ENCODE peak calls at places on chromosomes 1 and 21, in six cellular contexts. U is RWPE2, V is heart right ventricle, O is pancreas, S is PC-3, P is K562. J is an unnamed sample.

GRCh38 chr1:183103141-183103540 is 79.9 kb downstream of the LAMC1 start:
- ATAC-seq in P (no peak), S (no peak), V (no peak), O (no peak), U (no peak), J (no peak)

GRCh38 chr1:211320980-211321379 is 5.7 kb upstream of the TRAF5 start:
- ATAC-seq in U (peak; percentile 82), V (no peak), S (peak; percentile 85), O (no peak), P (peak; percentile 36), J (no peak)

GRCh38 chr1:18999287-18999852 is 42.9 kb upstream of the IFFO2 start:
- ATAC-seq in S (peak; percentile 66), V (no peak), U (no peak), P (no peak), O (peak; percentile 70), J (no peak)

GRCh38 chr21:38525454-38525853 is 27.2 kb upstream of the ERG start:
- ATAC-seq in V (no peak), S (no peak), P (no peak), U (no peak), O (no peak), J (no peak)

GRCh38 chr1:27528701-27529637 is 39.0 kb upstream of the WASF2 start:
- ATAC-seq in O (peak; percentile 44), V (peak; percentile 43), U (peak; percentile 4), S (peak; percentile 17), P (peak; percentile 20), J (peak; percentile 78)

GRCh38 chr1:31869473-31869872 is 53.7 kb upstream of the SPOCD1 start:
- ATAC-seq in U (no peak), S (no peak), O (no peak), P (no peak), V (no peak), J (no peak)

GRCh38 chr1:106875622-106876021 is 180.9 kb upstream of the PRMT6 start:
- ATAC-seq in U (no peak), S (no peak), O (no peak), V (no peak), P (no peak), J (no peak)

GRCh38 chr1:181398544-181398943 is 84.8 kb upstream of the CACNA1E start:
- ATAC-seq in P (no peak), U (no peak), S (no peak), O (no peak), V (no peak), J (no peak)

GRCh38 chr1:228527596-228527995 is 40.4 kb downstream of the RNF187 start:
- ATAC-seq in O (no peak), S (no peak), U (no peak), P (peak; percentile 58), V (no peak), J (no peak)

GRCh38 chr1:195958131-195958530 is 650.1 kb downstream of the KCNT2 start:
- ATAC-seq in V (no peak), U (peak; percentile 94), S (no peak), P (no peak), O (no peak), J (no peak)

GRCh38 chr1:31507676-31508530 is 68.4 kb upstream of the TINAGL1 start:
- ATAC-seq in S (no peak), P (peak; percentile 70), V (no peak), U (no peak), O (no peak), J (no peak)

GRCh38 chr1:172354291-172354940 is 66.1 kb upstream of the C1orf105 start:
- ATAC-seq in S (no peak), U (no peak), O (no peak), P (no peak), V (no peak), J (no peak)

GRCh38 chr1:172351347-172351746 is 69.1 kb upstream of the C1orf105 start:
- ATAC-seq in S (no peak), V (no peak), P (no peak), U (no peak), O (no peak), J (no peak)

GRCh38 chr1:172351761-172352161 is 68.7 kb upstream of the C1orf105 start:
- ATAC-seq in U (peak; percentile 50), S (peak; percentile 51), P (no peak), V (no peak), O (no peak), J (no peak)

GRCh38 chr1:172350781-172351180 is 69.7 kb upstream of the C1orf105 start:
- ATAC-seq in S (peak; percentile 17), P (no peak), V (no peak), O (no peak), U (no peak), J (no peak)

GRCh38 chr1:172352435-172352834 is 68.0 kb upstream of the C1orf105 start:
- ATAC-seq in V (no peak), P (no peak), S (peak; percentile 90), O (no peak), U (peak; percentile 97), J (no peak)
- H3K4me1 ChIP-seq in V (no peaks in the 10 kb centered on the region), P (no peaks in the 10 kb centered on the region), S (peaks cover 50% of the 10 kb centered on the region), O (peaks cover 4% of the 10 kb centered on the region), U (peaks cover 38% of the 10 kb centered on the region), J (peaks cover 6% of the 10 kb centered on the region)

DNA sequence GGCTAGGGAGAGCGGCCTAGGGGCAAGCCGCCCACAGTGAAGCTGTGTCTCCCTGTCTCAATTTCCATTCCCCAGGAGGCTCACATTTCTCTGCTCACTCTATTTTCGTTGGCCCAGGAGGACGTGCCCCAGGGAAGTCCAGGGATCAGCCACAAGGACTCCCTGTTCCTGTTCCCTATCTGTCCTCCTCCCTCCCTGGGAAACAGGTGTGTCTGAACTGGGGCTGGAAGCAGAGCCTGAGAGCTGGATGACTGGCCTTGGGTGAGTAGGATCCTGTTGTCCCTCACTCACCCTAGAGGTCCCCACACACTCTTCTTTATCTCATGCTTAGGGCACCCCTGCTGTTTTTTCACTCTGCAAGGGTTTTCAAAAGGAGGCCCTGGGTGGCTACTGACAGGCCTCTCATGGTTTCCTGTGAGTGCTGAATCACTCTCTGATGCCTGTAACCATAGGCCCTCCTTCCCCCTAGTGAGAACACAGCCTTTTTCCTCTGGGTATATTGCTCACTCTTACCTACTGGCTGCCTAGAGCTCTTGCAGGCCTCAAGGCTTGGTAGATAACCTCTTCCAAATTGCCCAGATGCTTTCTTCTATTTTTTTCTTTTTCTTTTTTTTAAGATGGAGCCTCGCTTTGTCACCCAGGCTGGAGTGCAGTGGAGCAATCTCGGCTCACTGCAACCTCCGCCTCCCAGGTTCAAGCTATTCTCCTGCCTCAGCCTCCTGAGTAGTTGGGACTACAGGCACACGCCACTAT is 3.3 kb upstream of the UTP11 start:
- ATAC-seq in V (no peak), U (peak; percentile 17), O (no peak), S (no peak), P (peak; percentile 61), J (no peak)
- H3K27ac ChIP-seq in V (no peak overlapping the region), U (peak overlapping the region; percentile 26), O (no peak overlapping the region), S (no peak overlapping the region), P (peak overlapping the region; percentile 91), J (no peak overlapping the region)

GRCh38 chr1:204714861-204715511 is 29.4 kb upstream of the LRRN2 start:
- ATAC-seq in V (no peak), S (no peak), P (peak; percentile 39), O (no peak), U (no peak), J (no peak)
- H3K4me3 ChIP-seq in V (no peak overlapping the region), S (no peak overlapping the region), P (no peak overlapping the region), O (no peak overlapping the region), U (no peak overlapping the region), J (no peak overlapping the region)

DNA sequence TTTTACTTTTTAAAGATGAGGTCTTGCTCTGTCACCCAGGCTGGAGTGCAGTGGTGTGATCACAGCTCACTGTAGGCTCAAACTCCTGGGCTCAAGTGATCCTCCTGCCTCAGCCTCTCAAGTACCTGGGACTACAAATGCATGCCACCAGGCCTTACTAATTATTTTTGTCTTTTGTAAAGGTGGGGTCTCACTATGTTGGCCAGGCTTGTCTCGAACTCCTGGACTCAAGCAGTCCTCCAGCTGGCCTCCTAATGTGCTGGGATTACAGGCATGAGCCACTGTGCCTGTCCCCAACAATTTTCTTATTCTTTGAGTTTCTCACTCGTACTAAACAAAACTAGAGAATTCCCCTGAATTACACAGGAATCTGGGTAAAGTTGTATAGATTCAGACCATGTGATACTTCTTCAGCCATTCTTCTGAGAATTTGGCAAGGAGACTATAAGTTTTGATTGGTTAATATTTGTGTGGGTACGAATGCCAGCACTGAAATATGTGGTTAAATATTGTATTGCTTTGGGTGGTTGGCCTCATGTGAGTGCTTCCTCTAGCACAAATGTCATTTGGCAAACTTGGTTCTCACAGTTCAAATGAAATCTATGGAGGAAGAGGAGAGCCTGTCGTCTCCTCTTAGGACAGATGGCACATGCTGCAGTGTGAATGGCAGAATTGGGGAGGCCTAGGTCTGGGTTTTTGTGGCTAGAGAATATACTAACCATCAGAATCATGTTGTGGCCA is 104.9 kb downstream of the RUNX1 start:
- ATAC-seq in O (no peak), V (no peak), P (no peak), S (no peak), U (no peak), J (no peak)
- H3K4me1 ChIP-seq in O (no peaks in the 10 kb centered on the region), V (no peaks in the 10 kb centered on the region), P (peaks cover 7% of the 10 kb centered on the region), S (peaks cover 4% of the 10 kb centered on the region), U (peaks cover 5% of the 10 kb centered on the region), J (no peaks in the 10 kb centered on the region)

GRCh38 chr21:45018131-45019075 is 56.0 kb upstream of the ADARB1 start:
- ATAC-seq in S (peak; percentile 37), O (peak; percentile 17), V (peak; percentile 5), P (no peak), U (no peak), J (peak; percentile 47)
- H3K27ac ChIP-seq in S (no peak overlapping the region), O (no peak overlapping the region), V (peak overlapping the region; percentile 64), P (no peak overlapping the region), U (peak overlapping the region; percentile 36), J (peak overlapping the region; percentile 88)

GRCh38 chr1:8465692-8466091 is 147.8 kb downstream of the SLC45A1 start:
- ATAC-seq in V (no peak), U (no peak), S (no peak), O (no peak), P (no peak), J (no peak)

GRCh38 chr1:8468751-8469150 is 150.8 kb downstream of the SLC45A1 start:
- ATAC-seq in S (no peak), V (no peak), P (no peak), U (no peak), O (no peak), J (no peak)

GRCh38 chr1:8464987-8465386 is 147.1 kb downstream of the SLC45A1 start:
- ATAC-seq in S (no peak), V (no peak), U (no peak), O (no peak), P (no peak), J (peak; percentile 39)

GRCh38 chr1:8464377-8464776 is 146.5 kb downstream of the SLC45A1 start:
- ATAC-seq in P (peak; percentile 38), S (no peak), U (no peak), V (no peak), O (no peak), J (no peak)

DNA sequence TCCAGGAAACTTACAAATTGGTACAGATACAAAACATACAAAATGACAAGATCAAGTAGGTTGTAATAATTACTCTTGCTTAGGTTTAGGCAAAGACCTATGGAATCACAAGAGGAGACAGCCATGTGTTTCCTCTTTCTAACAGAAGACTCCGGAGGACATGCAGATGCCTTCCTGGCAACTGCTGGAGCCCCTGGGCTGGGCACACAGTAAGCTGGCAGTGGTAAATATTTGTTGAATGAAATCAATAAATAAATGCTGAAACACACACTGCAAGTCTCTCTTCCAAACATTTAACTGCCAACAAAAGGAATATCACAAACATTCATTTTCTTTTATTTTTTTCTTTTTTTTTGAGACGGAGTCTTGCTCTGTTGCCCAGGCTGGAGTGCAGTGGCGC is 149.4 kb downstream of the SLC45A1 start:
- ATAC-seq in O (no peak), V (no peak), S (no peak), P (no peak), U (no peak), J (no peak)
- H3K4me3 ChIP-seq in O (no peak overlapping the region), V (no peak overlapping the region), S (no peak overlapping the region), P (no peak overlapping the region), U (no peak overlapping the region), J (no peak overlapping the region)

J was measured in gastroesophageal sphincter.